ENCODE peak calls at places on chromosomes 5 and 9, in nine cellular contexts. P, F, A, Q, H, N, E, T and C are unnamed samples.

GRCh38 chr9:89714316-89714715 is 109.5 kb downstream of the GADD45G start:
- DNase-seq in E (no peak), H (no peak), N (no peak), Q (no peak), T (no peak), A (no peak), F (no peak), P (no peak), C (no peak)

GRCh38 chr5:10166392-10166791 is 83.3 kb downstream of the ATPSCKMT start:
- DNase-seq in P (no peak), F (no peak), N (no peak), E (no peak), T (no peak), A (no peak), H (no peak), Q (no peak), C (no peak)

GRCh38 chr5:136039202-136039601 is 10.4 kb downstream of the TGFBI start:
- DNase-seq in A (no peak), P (no peak), Q (no peak), N (no peak), E (no peak), H (no peak), F (no peak), T (no peak), C (no peak)

GRCh38 chr5:23367863-23368262 is 139.5 kb upstream of the PRDM9 start:
- DNase-seq in F (no peak), P (no peak), E (no peak), Q (no peak), A (no peak), T (no peak), H (peak), N (no peak), C (no peak)

GRCh38 chr9:128145536-128145935 is 3.7 kb upstream of the LCN2 start:
- DNase-seq in H (no peak), F (no peak), Q (no peak), E (no peak), T (no peak), A (no peak), P (no peak), N (no peak), C (no peak)

GRCh38 chr5:103923616-103924168 is 361.1 kb upstream of the NUDT12 start:
- DNase-seq in A (no peak), E (no peak), Q (no peak), F (no peak), H (no peak), N (no peak), T (no peak), P (no peak), C (no peak)

GRCh38 chr5:4639959-4640358 is 500.2 kb upstream of the ADAMTS16 start:
- DNase-seq in N (no peak), E (no peak), A (no peak), P (no peak), T (no peak), F (no peak), Q (no peak), H (no peak), C (no peak)

GRCh38 chr9:104301770-104302169 is 202.3 kb upstream of the OR13F1 start:
- DNase-seq in H (no peak), T (no peak), N (no peak), F (no peak), E (no peak), Q (no peak), A (no peak), P (no peak), C (no peak)

GRCh38 chr5:158530111-158530510 is 569.6 kb downstream of the EBF1 start:
- DNase-seq in Q (no peak), H (no peak), E (no peak), A (no peak), F (no peak), P (no peak), N (no peak), T (no peak), C (no peak)

GRCh38 chr9:100730126-100730525 is 152.2 kb downstream of the CAVIN4 start:
- DNase-seq in A (no peak), P (no peak), E (no peak), N (no peak), T (no peak), Q (no peak), H (no peak), F (no peak), C (no peak)

GRCh38 chr5:108788142-108788541 is 40.4 kb downstream of the FER start:
- DNase-seq in H (no peak), F (no peak), T (no peak), P (no peak), N (no peak), E (no peak), A (no peak), Q (peak), C (no peak)

GRCh38 chr9:134949681-134950403 is 32.1 kb upstream of the FCN1 start:
- DNase-seq in N (no peak), A (no peak), T (no peak), Q (no peak), P (no peak), E (no peak), F (no peak), H (no peak), C (no peak)

GRCh38 chr5:43603535-43604363 is 769 bp downstream of the NNT start:
- DNase-seq in H (peak), N (peak), F (peak), T (peak), A (no peak), Q (peak), P (peak), E (no peak), C (no peak)

GRCh38 chr5:77851229-77852067 is 75.3 kb upstream of the TBCA start:
- DNase-seq in A (no peak), Q (peak), T (no peak), P (peak), N (peak), F (no peak), E (no peak), H (peak), C (peak)

GRCh38 chr5:157100140-157100679 is 8.6 kb downstream of the HAVCR2 start:
- DNase-seq in A (no peak), P (no peak), E (peak), T (no peak), H (peak), F (no peak), Q (no peak), N (no peak), C (no peak)

GRCh38 chr5:132203464-132203818 is 24.2 kb downstream of the P4HA2 start:
- DNase-seq in P (no peak), Q (no peak), H (peak), T (no peak), A (no peak), N (no peak), E (no peak), F (no peak), C (no peak)

GRCh38 chr9:98805506-98806272 is 1.8 kb upstream of the GALNT12 start:
- DNase-seq in N (no peak), Q (no peak), P (no peak), T (no peak), A (peak), F (no peak), E (no peak), H (peak), C (no peak)

GRCh38 chr5:1101991-1102713 is 9.7 kb downstream of the SLC12A7 start:
- DNase-seq in E (no peak), T (no peak), A (no peak), H (no peak), N (no peak), Q (peak), F (no peak), P (no peak), C (peak)

GRCh38 chr9:82057805-82058204 is 69.2 kb downstream of the SPATA31D1 start:
- DNase-seq in Q (no peak), T (no peak), P (no peak), H (no peak), N (no peak), A (no peak), E (no peak), F (no peak), C (no peak)

GRCh38 chr9:114033397-114034103 is 44.5 kb downstream of the AMBP start:
- DNase-seq in E (peak), F (no peak), Q (peak), N (no peak), A (no peak), T (no peak), H (no peak), P (peak), C (peak)

GRCh38 chr9:91395553-91396470 is 27.8 kb downstream of the NFIL3 start:
- DNase-seq in Q (no peak), T (no peak), E (no peak), F (no peak), A (peak), H (peak), N (no peak), P (no peak), C (no peak)

GRCh38 chr9:125732562-125732961 is 14.6 kb upstream of the PBX3 start:
- DNase-seq in N (no peak), Q (no peak), H (no peak), A (no peak), T (no peak), P (peak), F (no peak), E (no peak), C (no peak)